ENCODE peak calls at places on chromosomes 7 and 10, in nine cellular contexts. I, T, S, H, U, P, B, Z and K are unnamed samples.

GRCh38 chr7:96781919-96782318 is 72.3 kb upstream of the SEM1 start:
- DNase-seq in I (no peak), S (no peak), T (no peak), B (no peak), H (no peak), P (no peak), Z (no peak), U (no peak), K (no peak)

GRCh38 chr7:110766874-110767273 is 324.1 kb upstream of the LRRN3 start:
- DNase-seq in P (no peak), Z (no peak), S (no peak), I (no peak), B (no peak), T (no peak), U (no peak), H (no peak), K (peak)

GRCh38 chr7:108499575-108499974 is 26.4 kb downstream of the PNPLA8 start:
- DNase-seq in P (no peak), I (no peak), U (no peak), Z (peak), T (no peak), S (no peak), B (no peak), H (no peak), K (no peak)

GRCh38 chr7:49894543-49894942 is 121.1 kb downstream of the VWC2 start:
- DNase-seq in U (no peak), Z (no peak), S (no peak), P (no peak), I (no peak), B (no peak), T (no peak), H (no peak), K (no peak)

GRCh38 chr7:134954197-134955082 is 31.9 kb upstream of the AGBL3 start:
- DNase-seq in S (no peak), U (no peak), P (no peak), I (peak), Z (peak), T (peak), B (peak), H (no peak), K (peak)

GRCh38 chr7:149071641-149072437 is 18.7 kb downstream of the ZNF786 start:
- DNase-seq in P (peak), S (peak), I (peak), U (peak), T (peak), Z (no peak), H (peak), B (no peak), K (no peak)

GRCh38 chr10:30433286-30433778 is 652 bp upstream of the MAP3K8 start:
- DNase-seq in B (peak), H (peak), S (peak), I (peak), U (peak), T (peak), Z (peak), P (peak), K (peak)

GRCh38 chr10:85679061-85679460 is 687.5 kb downstream of the GRID1 start:
- DNase-seq in Z (no peak), T (no peak), B (no peak), U (no peak), H (no peak), S (no peak), P (no peak), I (no peak), K (no peak)

GRCh38 chr10:71685554-71686202 is 33.9 kb downstream of the C10orf105 start:
- DNase-seq in B (no peak), P (no peak), S (no peak), T (peak), H (no peak), I (no peak), U (no peak), Z (no peak), K (no peak)

GRCh38 chr10:84244651-84245270 is at the start of gene RGR:
- DNase-seq in H (no peak), I (no peak), U (no peak), P (no peak), Z (no peak), B (no peak), T (peak), S (no peak), K (no peak)

GRCh38 chr7:71198887-71199286 is 66.9 kb downstream of the GALNT17 start:
- DNase-seq in S (no peak), H (no peak), I (no peak), P (no peak), T (no peak), Z (no peak), U (no peak), B (no peak), K (no peak)

GRCh38 chr10:106559442-106559841 is 605.1 kb downstream of the SORCS1 start:
- DNase-seq in T (no peak), B (peak), H (no peak), S (no peak), P (no peak), I (no peak), Z (peak), U (no peak), K (no peak)

GRCh38 chr7:22234247-22234646 is 122.7 kb downstream of the RAPGEF5 start:
- DNase-seq in P (no peak), B (no peak), U (no peak), T (no peak), I (no peak), H (no peak), Z (no peak), S (no peak), K (peak)

GRCh38 chr10:11724938-11725776 is 17.0 kb upstream of the ECHDC3 start:
- DNase-seq in S (no peak), Z (peak), U (peak), T (peak), I (peak), H (no peak), P (no peak), B (peak), K (peak)

GRCh38 chr7:41847171-41847570 is 144.3 kb upstream of the INHBA start:
- DNase-seq in H (no peak), Z (no peak), B (no peak), T (no peak), U (no peak), S (peak), P (no peak), I (no peak), K (peak)

GRCh38 chr10:112269266-112269665 is 13.9 kb upstream of the TECTB start:
- DNase-seq in T (no peak), H (no peak), I (no peak), B (no peak), U (no peak), P (no peak), Z (no peak), S (no peak), K (no peak)

GRCh38 chr7:55486991-55487390 is 85.3 kb downstream of the VOPP1 start:
- DNase-seq in T (no peak), B (no peak), Z (no peak), U (no peak), I (no peak), P (no peak), S (no peak), H (no peak), K (no peak)

GRCh38 chr10:27240891-27241639 is 468 bp upstream of the ACBD5 start:
- DNase-seq in S (peak), P (peak), I (peak), Z (peak), T (peak), B (peak), H (no peak), U (peak), K (peak)

GRCh38 chr7:157559596-157560257 is 222.9 kb downstream of the DNAJB6 start:
- DNase-seq in U (no peak), Z (no peak), B (no peak), P (no peak), T (no peak), S (no peak), I (no peak), H (no peak), K (no peak)

GRCh38 chr10:22713853-22714523 is 390 bp downstream of the PIP4K2A start:
- DNase-seq in B (no peak), U (peak), S (peak), P (peak), Z (peak), H (peak), I (peak), T (peak), K (peak)

GRCh38 chr7:19572566-19572965 is 136.3 kb downstream of the POLR1F start:
- DNase-seq in T (no peak), B (peak), H (no peak), U (no peak), Z (peak), S (no peak), I (no peak), P (no peak), K (no peak)

GRCh38 chr7:40551685-40552576 is 417.1 kb downstream of the SUGCT start:
- DNase-seq in P (no peak), B (peak), H (no peak), U (peak), Z (peak), I (peak), S (peak), T (peak), K (peak)

GRCh38 chr7:20327047-20327446 is 3.7 kb upstream of the ITGB8 start:
- DNase-seq in U (no peak), Z (peak), I (no peak), S (no peak), B (peak), H (no peak), T (no peak), P (no peak), K (peak)